ENCODE peak calls at places on chromosomes 6 and 20, in seven cellular contexts. R is PC-3, I is SK-N-SH, C is uterus, G is neural progenitor cell, Q is psoas muscle, S is tibial artery. E is an unnamed sample.
A peak's percentile ranks its signal among the peaks of the same experiment; 100 is the strongest.

GRCh38 chr6:145960918-145961604 is 3.1 kb downstream of the SHPRH start:
- DNase-seq in R (no peak), I (no peak), C (no peak), G (no peak), Q (no peak), S (no peak), E (no peak)

GRCh38 chr20:12051206-12052163 is 133.8 kb downstream of the BTBD3 start:
- DNase-seq in R (no peak), I (no peak), C (no peak), G (no peak), Q (no peak), S (no peak), E (no peak)

GRCh38 chr6:22880686-22881433 is 311.5 kb downstream of the HDGFL1 start:
- DNase-seq in R (peak; percentile 93), I (peak; percentile 11), C (no peak), G (no peak), Q (no peak), S (no peak), E (no peak)

GRCh38 chr6:111414373-111414772 is 68.6 kb downstream of the REV3L start:
- DNase-seq in R (no peak), I (no peak), C (no peak), G (no peak), Q (no peak), S (no peak), E (no peak)

GRCh38 chr20:49614338-49615050 is 46.6 kb upstream of the PTGIS start:
- DNase-seq in R (no peak), I (no peak), C (no peak), G (no peak), Q (peak; percentile 29), S (no peak), E (no peak)

GRCh38 chr20:25288291-25289181 is 40.7 kb downstream of the PYGB start:
- DNase-seq in R (no peak), I (no peak), C (peak; percentile 9), G (no peak), Q (peak; percentile 44), S (peak; percentile 53), E (peak; percentile 4)

GRCh38 chr6:40779399-40779798 is 192.2 kb upstream of the LRFN2 start:
- DNase-seq in R (peak; percentile 71), I (no peak), C (no peak), G (no peak), Q (no peak), S (no peak), E (no peak)

GRCh38 chr6:127146935-127147334 is 28.5 kb downstream of the RSPO3 start:
- DNase-seq in R (peak; percentile 27), I (no peak), C (no peak), G (no peak), Q (no peak), S (no peak), E (no peak)

GRCh38 chr20:62323980-62324906 is 21.4 kb downstream of the ADRM1 start:
- DNase-seq in R (no peak), I (no peak), C (no peak), G (no peak), Q (no peak), S (no peak), E (no peak)

GRCh38 chr6:17820055-17820454 is 113.3 kb upstream of the NUP153 start:
- DNase-seq in R (peak; percentile 14), I (no peak), C (no peak), G (no peak), Q (no peak), S (no peak), E (no peak)
- TF ChIP-seq CTCF in R (no peak), I (no peak), C (no peak), G (no peak), Q (no peak), S (no peak), E (no peak)

GRCh38 chr6:15346315-15346714 is 100.4 kb downstream of the JARID2 start:
- DNase-seq in R (no peak), I (no peak), C (no peak), G (no peak), Q (no peak), S (no peak), E (no peak)
- H3K4me1 ChIP-seq in R (peaks cover 23% of the 10 kb centered on the region), I (peaks cover 32% of the 10 kb centered on the region), C (no peaks in the 10 kb centered on the region), G (peaks cover 29% of the 10 kb centered on the region), Q (peaks cover 22% of the 10 kb centered on the region), S (peaks cover 3% of the 10 kb centered on the region), E (peaks cover 32% of the 10 kb centered on the region)

GRCh38 chr20:47785900-47786762 is 850 bp upstream of the SULF2 start:
- DNase-seq in R (peak; percentile 90), I (peak; percentile 86), C (peak; percentile 85), G (peak; percentile 88), Q (peak; percentile 70), S (peak; percentile 85), E (peak; percentile 84)

GRCh38 chr20:47786763-47787107 is 1.5 kb upstream of the SULF2 start:
- DNase-seq in R (no peak), I (no peak), C (no peak), G (no peak), Q (no peak), S (no peak), E (no peak)

GRCh38 chr20:47784256-47784598 is 1.1 kb downstream of the SULF2 start:
- DNase-seq in R (no peak), I (no peak), C (no peak), G (no peak), Q (no peak), S (no peak), E (no peak)

GRCh38 chr20:47784599-47785320 is 521 bp downstream of the SULF2 start:
- DNase-seq in R (peak; percentile 74), I (peak; percentile 67), C (peak; percentile 47), G (peak; percentile 72), Q (peak; percentile 59), S (no peak), E (peak; percentile 59)

GRCh38 chr20:47785321-47785899 is at the start of gene SULF2:
- DNase-seq in R (peak; percentile 50), I (peak; percentile 77), C (peak; percentile 74), G (peak; percentile 83), Q (peak; percentile 61), S (peak; percentile 72), E (peak; percentile 53)
- H3K4me3 ChIP-seq in R (peak within 1 kb of the TSS; percentile 96), I (peak within 1 kb of the TSS; percentile 63), C (peak within 1 kb of the TSS; percentile 80), G (peak within 1 kb of the TSS; percentile 73), Q (peak within 1 kb of the TSS; percentile 64), S (peak within 1 kb of the TSS; percentile 84), E (peak within 1 kb of the TSS; percentile 92)

DNA sequence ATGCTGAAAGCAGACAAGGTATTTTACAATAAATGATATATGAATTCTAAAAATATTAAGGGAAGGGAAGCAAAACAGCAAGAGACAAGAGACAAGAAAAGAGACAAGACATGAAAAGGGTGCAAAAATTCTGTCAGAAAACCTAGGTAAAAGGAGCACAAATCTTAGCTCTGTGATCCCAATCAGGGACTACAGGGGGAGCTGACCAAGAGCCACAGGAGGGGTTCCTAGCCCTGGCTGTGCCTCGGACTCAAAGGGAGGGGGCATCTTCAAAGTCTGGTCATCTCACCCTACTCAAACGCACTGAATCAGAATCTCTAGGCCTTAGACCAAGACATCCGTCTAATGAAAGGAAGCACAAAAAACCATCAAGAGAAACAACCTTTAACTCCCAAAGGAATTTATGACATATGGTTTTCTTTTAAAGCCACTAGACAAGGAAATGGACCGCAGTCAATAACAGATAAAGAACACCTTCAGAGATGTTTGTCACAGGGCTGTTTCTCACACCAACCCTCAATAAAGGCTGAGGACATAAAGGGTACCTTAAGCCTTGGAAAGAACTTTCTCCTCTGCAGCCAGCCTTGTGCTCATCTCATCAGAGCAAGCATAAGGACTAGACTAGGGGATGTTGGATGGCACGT is 130.4 kb upstream of the CDYL start:
- DNase-seq in R (no peak), I (no peak), C (no peak), G (no peak), Q (no peak), S (no peak), E (no peak)
- TF ChIP-seq CTCF in R (no peak), I (no peak), C (no peak), G (peak; percentile 30), Q (no peak), S (no peak), E (no peak)

DNA sequence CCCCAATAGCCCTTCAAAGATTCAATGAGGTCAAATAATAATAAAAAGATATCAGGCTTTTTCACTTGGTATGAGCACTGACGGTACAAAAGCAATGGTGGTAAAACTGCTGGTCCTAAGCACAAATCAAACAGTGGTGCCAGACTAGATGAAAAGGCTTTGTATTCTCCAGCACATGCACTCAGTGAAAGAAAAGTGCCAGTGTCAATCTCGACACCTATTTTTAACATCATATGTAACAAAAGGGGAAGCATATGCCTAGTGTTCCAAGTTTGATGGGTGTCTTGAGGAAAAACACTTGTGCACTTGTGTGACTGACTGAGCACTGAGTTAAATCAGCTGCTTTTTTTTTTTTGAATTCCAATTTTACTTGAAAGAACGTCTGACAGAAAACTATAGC is 27.3 kb downstream of the MED23 start:
- DNase-seq in R (no peak), I (no peak), C (no peak), G (no peak), Q (no peak), S (no peak), E (no peak)
- H3K4me1 ChIP-seq in R (peaks cover 7% of the 10 kb centered on the region), I (no peaks in the 10 kb centered on the region), C (no peaks in the 10 kb centered on the region), G (no peaks in the 10 kb centered on the region), Q (no peaks in the 10 kb centered on the region), S (no peaks in the 10 kb centered on the region), E (no peaks in the 10 kb centered on the region)

DNA sequence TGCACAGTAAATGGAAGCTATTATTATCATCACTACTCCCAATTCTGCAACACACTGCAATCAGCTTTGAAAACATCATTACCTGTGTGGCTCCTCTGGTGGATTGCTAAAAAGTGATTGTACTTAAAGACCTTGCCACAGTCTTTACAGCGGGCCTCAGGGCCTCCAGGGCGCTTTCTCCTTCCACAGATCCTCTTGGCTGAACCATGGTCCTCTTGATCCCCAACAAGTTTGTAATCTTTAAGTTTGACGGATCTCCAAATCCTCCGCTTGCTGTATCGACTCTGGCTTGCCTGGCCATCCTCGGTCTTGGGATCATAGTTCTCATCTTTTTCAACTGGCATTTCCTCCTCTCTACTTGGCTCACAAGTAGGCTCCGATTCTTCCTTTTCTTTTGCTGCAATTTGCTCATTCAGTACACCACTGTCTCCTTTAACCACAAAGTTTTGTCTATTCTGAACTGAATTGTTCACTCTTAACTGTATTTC is 2.0 kb downstream of the ZBTB24 start:
- DNase-seq in R (no peak), I (no peak), C (no peak), G (no peak), Q (no peak), S (no peak), E (no peak)
- H3K4me3 ChIP-seq in R (peak overlapping the region; percentile 90), I (no peak overlapping the region), C (peak overlapping the region; percentile 3), G (peak overlapping the region; percentile 29), Q (peak overlapping the region; percentile 96), S (peak overlapping the region; percentile 5), E (no peak overlapping the region)

GRCh38 chr6:152118678-152119077 is 311.2 kb downstream of the ESR1 start:
- DNase-seq in R (peak; percentile 22), I (no peak), C (no peak), G (no peak), Q (no peak), S (no peak), E (no peak)
- TF ChIP-seq CTCF in R (no peak), I (peak; percentile 11), C (no peak), G (no peak), Q (no peak), S (no peak), E (no peak)

GRCh38 chr6:168628732-168629245 is 187.8 kb downstream of the SMOC2 start:
- DNase-seq in R (no peak), I (no peak), C (no peak), G (no peak), Q (no peak), S (no peak), E (no peak)
- H3K4me1 ChIP-seq in R (no peaks in the 10 kb centered on the region), I (peaks cover 34% of the 10 kb centered on the region), C (no peaks in the 10 kb centered on the region), G (no peaks in the 10 kb centered on the region), Q (no peaks in the 10 kb centered on the region), S (no peaks in the 10 kb centered on the region), E (no peaks in the 10 kb centered on the region)

E was measured in BE2C.